ENCODE peak calls at places on chromosomes 5 and 9, in eight cellular contexts. Z is lower lobe of right lung, O is aorta, G is right lobe of liver, U is HCT116, B is tibial nerve, R is neural progenitor cell, D is GM06990. A is an unnamed sample.

GRCh38 chr5:78215972-78216371 is 78.5 kb downstream of the AP3B1 start:
- DNase-seq in Z (no peak), O (no peak), G (no peak), U (no peak), B (no peak), R (no peak), D (no peak), A (no peak)

GRCh38 chr9:88256216-88256615 is 117.9 kb upstream of the SPATA31C2 start:
- DNase-seq in Z (no peak), O (no peak), G (no peak), U (no peak), B (no peak), R (no peak), D (no peak), A (no peak)

GRCh38 chr5:136028782-136029742 is at the start of gene TGFBI:
- DNase-seq in Z (peak; percentile 82), O (peak; percentile 93), G (peak; percentile 87), U (no peak), B (peak; percentile 57), R (peak; percentile 88), D (no peak), A (peak; percentile 94)

GRCh38 chr9:125525846-125526619 is 181.0 kb downstream of the MAPKAP1 start:
- DNase-seq in Z (no peak), O (no peak), G (no peak), U (no peak), B (no peak), R (no peak), D (no peak), A (no peak)

GRCh38 chr5:119070578-119070827 is 384 bp upstream of the DMXL1 start:
- DNase-seq in Z (peak; percentile 92), O (peak; percentile 92), G (peak; percentile 87), U (no peak), B (peak; percentile 73), R (peak; percentile 93), D (no peak), A (no peak)

GRCh38 chr5:82332064-82332855 is 54.1 kb upstream of the RPS23 start:
- DNase-seq in Z (no peak), O (no peak), G (no peak), U (no peak), B (no peak), R (no peak), D (no peak), A (no peak)

GRCh38 chr5:111859031-111859430 is 102.0 kb upstream of the NREP start:
- DNase-seq in Z (no peak), O (no peak), G (no peak), U (no peak), B (no peak), R (no peak), D (no peak), A (no peak)

GRCh38 chr9:35341585-35341984 is 148.3 kb upstream of the RUSC2 start:
- DNase-seq in Z (peak; percentile 59), O (peak; percentile 88), G (no peak), U (no peak), B (peak; percentile 16), R (no peak), D (no peak), A (peak; percentile 16)

GRCh38 chr9:78316151-78316892 is 19.4 kb downstream of the PSAT1 start:
- DNase-seq in Z (no peak), O (no peak), G (no peak), U (no peak), B (no peak), R (no peak), D (no peak), A (peak; percentile 34)

GRCh38 chr5:18305288-18305899 is 671.1 kb downstream of the TAF11L14 start:
- DNase-seq in Z (no peak), O (no peak), G (no peak), U (no peak), B (no peak), R (peak; percentile 57), D (no peak), A (peak; percentile 25)

GRCh38 chr5:25393321-25393720 is 748.5 kb upstream of the CDH10 start:
- DNase-seq in Z (no peak), O (no peak), G (no peak), U (no peak), B (no peak), R (peak; percentile 28), D (no peak), A (no peak)

GRCh38 chr5:33513786-33514185 is 73.0 kb downstream of the TARS1 start:
- DNase-seq in Z (no peak), O (peak; percentile 90), G (no peak), U (no peak), B (no peak), R (no peak), D (no peak), A (no peak)

GRCh38 chr5:128062172-128062746 is 21.3 kb upstream of the SLC12A2 start:
- DNase-seq in Z (no peak), O (no peak), G (no peak), U (no peak), B (no peak), R (no peak), D (no peak), A (no peak)

GRCh38 chr5:131720714-131721113 is 76.1 kb downstream of the FNIP1 start:
- DNase-seq in Z (no peak), O (no peak), G (no peak), U (no peak), B (no peak), R (no peak), D (no peak), A (no peak)

GRCh38 chr5:148636353-148636752 is 18.0 kb downstream of the HTR4 start:
- DNase-seq in Z (no peak), O (no peak), G (no peak), U (no peak), B (no peak), R (no peak), D (no peak), A (no peak)

GRCh38 chr5:61053937-61054336 is 108.3 kb downstream of the SMIM15 start:
- DNase-seq in Z (no peak), O (no peak), G (no peak), U (no peak), B (no peak), R (no peak), D (no peak), A (no peak)

GRCh38 chr9:727767-728166 is 113.7 kb upstream of the DMRT1 start:
- DNase-seq in Z (no peak), O (no peak), G (no peak), U (no peak), B (no peak), R (no peak), D (no peak), A (no peak)

GRCh38 chr9:78025186-78025585 is 6.4 kb downstream of the GNAQ start:
- DNase-seq in Z (no peak), O (no peak), G (no peak), U (no peak), B (no peak), R (no peak), D (no peak), A (no peak)

GRCh38 chr5:163172540-163173337 is 264.7 kb upstream of the CCNG1 start:
- DNase-seq in Z (no peak), O (no peak), G (no peak), U (no peak), B (no peak), R (no peak), D (no peak), A (no peak)

GRCh38 chr5:51958473-51958872 is 575.2 kb downstream of the ISL1 start:
- DNase-seq in Z (no peak), O (no peak), G (no peak), U (no peak), B (no peak), R (no peak), D (no peak), A (no peak)

GRCh38 chr5:110536120-110537115 is 190.1 kb downstream of the TMEM232 start:
- DNase-seq in Z (peak; percentile 41), O (no peak), G (no peak), U (no peak), B (no peak), R (peak; percentile 23), D (no peak), A (peak; percentile 6)

GRCh38 chr9:99505915-99506314 is 283.8 kb downstream of the SEC61B start:
- DNase-seq in Z (no peak), O (no peak), G (no peak), U (no peak), B (no peak), R (no peak), D (no peak), A (no peak)

GRCh38 chr9:135507104-135508035 is 6.9 kb downstream of the MRPS2 start:
- DNase-seq in Z (peak; percentile 29), O (peak; percentile 67), G (peak; percentile 13), U (no peak), B (no peak), R (no peak), D (no peak), A (no peak)

DNA sequence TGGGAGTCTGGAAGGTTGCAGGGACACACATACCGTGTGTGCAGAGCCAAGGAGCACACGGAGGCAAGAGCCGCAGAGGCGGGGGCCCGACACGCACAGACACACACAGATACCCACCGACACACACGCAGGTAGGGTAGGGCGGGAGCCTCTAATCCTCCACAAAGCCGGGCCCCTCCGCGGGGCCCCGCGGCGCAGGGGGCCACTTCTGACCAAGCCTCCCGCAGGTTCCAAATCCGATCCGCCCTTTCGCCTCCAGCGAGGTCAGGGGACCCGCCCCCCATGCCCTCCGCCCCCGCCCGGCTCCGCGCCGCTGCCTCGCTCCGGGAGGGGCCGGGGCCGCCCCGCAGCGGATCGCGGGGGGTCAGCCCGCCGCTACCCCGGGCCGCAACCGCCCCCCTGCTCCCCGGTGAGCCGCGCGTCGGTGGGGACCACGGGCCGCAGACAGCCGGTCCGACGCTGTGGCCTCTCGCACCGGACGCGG is 1.4 kb upstream of the LMX1B start:
- DNase-seq in Z (no peak), O (peak; percentile 75), G (no peak), U (no peak), B (no peak), R (peak; percentile 75), D (no peak), A (peak; percentile 86)
- H3K4me3 ChIP-seq in Z (peak overlapping the region; percentile 35), O (peak overlapping the region; percentile 11), G (no peak overlapping the region), U (no peak overlapping the region), B (peak overlapping the region; percentile 2), R (peak overlapping the region; percentile 55), D (no peak overlapping the region), A (peak overlapping the region; percentile 43)

DNA sequence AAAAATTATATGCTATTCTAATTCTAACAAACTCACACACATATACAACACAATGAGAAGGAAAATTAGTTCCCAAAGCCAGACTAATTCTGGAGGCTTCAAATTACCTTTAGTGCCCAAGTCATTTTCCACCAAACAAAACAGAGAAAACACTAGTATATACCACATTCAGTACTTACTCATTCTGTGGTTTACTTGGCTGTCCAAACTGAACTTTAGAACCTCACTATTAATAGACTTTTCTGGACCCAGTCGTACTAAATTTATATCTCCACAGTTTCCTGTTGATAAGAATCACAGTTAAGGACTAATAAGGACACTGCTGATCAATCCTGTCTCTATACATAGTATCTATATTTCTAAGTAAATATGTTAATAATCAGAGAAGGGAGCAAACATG is 66.4 kb downstream of the SETX start:
- DNase-seq in Z (no peak), O (no peak), G (no peak), U (no peak), B (no peak), R (no peak), D (no peak), A (no peak)
- H3K27me3 ChIP-seq in Z (no peaks in the 10 kb centered on the region), O (no peaks in the 10 kb centered on the region), G (no peaks in the 10 kb centered on the region), U (no peaks in the 10 kb centered on the region), B (no peaks in the 10 kb centered on the region), R (no peaks in the 10 kb centered on the region), D (no peaks in the 10 kb centered on the region), A (no peaks in the 10 kb centered on the region)

GRCh38 chr5:1806974-1807373 is 5.8 kb downstream of the NDUFS6 start:
- DNase-seq in Z (peak; percentile 34), O (peak; percentile 27), G (no peak), U (no peak), B (no peak), R (no peak), D (no peak), A (no peak)
- H3K36me3 ChIP-seq in Z (peaks cover 94% of the 10 kb centered on the region), O (no peaks in the 10 kb centered on the region), G (no peaks in the 10 kb centered on the region), U (peaks cover 62% of the 10 kb centered on the region), B (no peaks in the 10 kb centered on the region), R (peaks cover 9% of the 10 kb centered on the region), D (peaks cover 41% of the 10 kb centered on the region), A (peaks cover 36% of the 10 kb centered on the region)

GRCh38 chr5:101430551-101430950 is 527.5 kb upstream of the ST8SIA4 start:
- DNase-seq in Z (no peak), O (no peak), G (no peak), U (no peak), B (no peak), R (no peak), D (no peak), A (no peak)
- H3K4me3 ChIP-seq in Z (no peak overlapping the region), O (no peak overlapping the region), G (no peak overlapping the region), U (no peak overlapping the region), B (no peak overlapping the region), R (no peak overlapping the region), D (no peak overlapping the region), A (no peak overlapping the region)